ENCODE peak calls at places on chromosomes 5 and 9, in ten cellular contexts. M is Panc1, Y is HL-60, Q is AG04450, F is astrocyte, L is left ventricle myocardium inferior, B is OCI-LY7, N is right lobe of liver, W is heart right ventricle, E is colonic mucosa. S is an unnamed sample.
A peak's percentile ranks its signal among the peaks of the same experiment; 100 is the strongest.

GRCh38 chr9:133676450-133676849 is 40.3 kb downstream of the DBH start:
- DNase-seq in M (no peak), Y (no peak), Q (no peak), F (no peak), L (no peak), B (no peak), N (no peak), W (no peak), E (no peak), S (no peak)

GRCh38 chr5:74895906-74896305 is 29.7 kb upstream of the FAM169A start:
- DNase-seq in M (no peak), Y (no peak), Q (peak; percentile 11), F (peak; percentile 88), L (peak; percentile 77), B (no peak), N (peak; percentile 85), W (peak; percentile 46), E (no peak), S (no peak)

GRCh38 chr9:127398715-127399400 is 1.9 kb downstream of the SLC2A8 start:
- DNase-seq in M (no peak), Y (no peak), Q (no peak), F (no peak), L (no peak), B (no peak), N (no peak), W (no peak), E (no peak), S (no peak)

GRCh38 chr5:74201334-74202081 is 439.0 kb downstream of the ENC1 start:
- DNase-seq in M (peak; percentile 33), Y (no peak), Q (no peak), F (peak; percentile 76), L (peak; percentile 44), B (no peak), N (no peak), W (peak; percentile 38), E (no peak), S (no peak)

GRCh38 chr5:176446884-176447537 is 1.2 kb upstream of the FAF2 start:
- DNase-seq in M (no peak), Y (no peak), Q (no peak), F (no peak), L (no peak), B (no peak), N (no peak), W (no peak), E (peak; percentile 39), S (peak; percentile 77)

GRCh38 chr5:16774806-16775205 is 158.0 kb upstream of the RETREG1 start:
- DNase-seq in M (no peak), Y (no peak), Q (peak; percentile 77), F (no peak), L (no peak), B (no peak), N (no peak), W (no peak), E (no peak), S (no peak)

GRCh38 chr5:136457390-136458094 is 92.2 kb upstream of the TRPC7 start:
- DNase-seq in M (no peak), Y (no peak), Q (no peak), F (no peak), L (no peak), B (no peak), N (peak; percentile 78), W (no peak), E (no peak), S (no peak)

GRCh38 chr5:133316346-133317343 is 264.8 kb downstream of the HSPA4 start:
- DNase-seq in M (no peak), Y (no peak), Q (no peak), F (no peak), L (no peak), B (peak; percentile 14), N (no peak), W (no peak), E (no peak), S (no peak)

GRCh38 chr9:99377790-99378775 is 156.0 kb downstream of the SEC61B start:
- DNase-seq in M (no peak), Y (no peak), Q (no peak), F (peak; percentile 29), L (no peak), B (no peak), N (no peak), W (no peak), E (no peak), S (no peak)

GRCh38 chr5:137858223-137858916 is 9.3 kb upstream of the MYOT start:
- DNase-seq in M (no peak), Y (peak; percentile 3), Q (no peak), F (peak; percentile 27), L (no peak), B (no peak), N (no peak), W (no peak), E (no peak), S (no peak)

GRCh38 chr5:39132128-39132447 is 57.9 kb upstream of the RICTOR start:
- DNase-seq in M (no peak), Y (no peak), Q (no peak), F (no peak), L (no peak), B (no peak), N (no peak), W (no peak), E (no peak), S (no peak)

GRCh38 chr9:98374385-98375051 is 119.1 kb upstream of the TBC1D2 start:
- DNase-seq in M (no peak), Y (no peak), Q (peak; percentile 65), F (peak; percentile 92), L (no peak), B (no peak), N (no peak), W (no peak), E (peak; percentile 33), S (no peak)

GRCh38 chr5:84480873-84481637 is 96.4 kb upstream of the EDIL3 start:
- DNase-seq in M (no peak), Y (no peak), Q (no peak), F (peak; percentile 6), L (no peak), B (no peak), N (no peak), W (no peak), E (no peak), S (no peak)

GRCh38 chr5:100904259-100904822 is 1.3 kb upstream of the ST8SIA4 start:
- DNase-seq in M (no peak), Y (no peak), Q (no peak), F (no peak), L (no peak), B (peak; percentile 68), N (no peak), W (no peak), E (peak; percentile 24), S (no peak)

GRCh38 chr9:87336914-87337333 is 160.7 kb upstream of the DAPK1 start:
- DNase-seq in M (peak; percentile 10), Y (peak; percentile 2), Q (peak; percentile 38), F (peak; percentile 68), L (no peak), B (peak; percentile 71), N (no peak), W (no peak), E (peak; percentile 24), S (no peak)

GRCh38 chr5:127031147-127031862 is 947 bp upstream of the MARCHF3 start:
- DNase-seq in M (no peak), Y (no peak), Q (no peak), F (no peak), L (no peak), B (peak; percentile 29), N (peak; percentile 46), W (peak; percentile 36), E (no peak), S (no peak)

GRCh38 chr9:6926436-6926835 is 168.7 kb downstream of the KDM4C start:
- DNase-seq in M (no peak), Y (no peak), Q (no peak), F (no peak), L (no peak), B (no peak), N (no peak), W (no peak), E (no peak), S (no peak)

GRCh38 chr9:122197334-122197872 is 31.4 kb downstream of the LHX6 start:
- DNase-seq in M (no peak), Y (no peak), Q (no peak), F (no peak), L (no peak), B (no peak), N (no peak), W (no peak), E (peak; percentile 36), S (no peak)

GRCh38 chr5:21774791-21775190 is 1078.4 kb downstream of the CDH12 start:
- DNase-seq in M (peak; percentile 50), Y (no peak), Q (peak; percentile 36), F (peak; percentile 55), L (no peak), B (no peak), N (no peak), W (no peak), E (no peak), S (no peak)

GRCh38 chr5:751496-751895 is 33.0 kb downstream of the ZDHHC11B start:
- DNase-seq in M (no peak), Y (no peak), Q (no peak), F (no peak), L (no peak), B (no peak), N (no peak), W (no peak), E (peak; percentile 4), S (peak; percentile 16)
- H3K4me3 ChIP-seq in M (no peak overlapping the region), Y (no peak overlapping the region), Q (no peak overlapping the region), F (no peak overlapping the region), L (no peak overlapping the region), B (no peak overlapping the region), N (no peak overlapping the region), W (no peak overlapping the region), E (no peak overlapping the region), S (no peak overlapping the region)

GRCh38 chr5:43428034-43428712 is 16.0 kb upstream of the CCL28 start:
- DNase-seq in M (no peak), Y (no peak), Q (no peak), F (peak; percentile 83), L (no peak), B (no peak), N (no peak), W (no peak), E (no peak), S (no peak)
- TF ChIP-seq CTCF in M (no peak), Y (no peak), Q (no peak), F (no peak), L (no peak), B (no peak), N (no peak), W (no peak), E (no peak), S (no peak)

GRCh38 chr5:43040287-43041098 is at the start of gene ANXA2R:
- DNase-seq in M (peak; percentile 98), Y (no peak), Q (peak; percentile 91), F (peak; percentile 96), L (peak; percentile 85), B (peak; percentile 98), N (peak; percentile 82), W (peak; percentile 80), E (peak; percentile 94), S (peak; percentile 91)
- H3K27ac ChIP-seq in M (peak within 1 kb of the TSS; percentile 99), Y (peak within 1 kb of the TSS; percentile 100), Q (peak within 1 kb of the TSS; percentile 98), F (peak within 1 kb of the TSS; percentile 94), L (peak within 1 kb of the TSS; percentile 98), B (peak within 1 kb of the TSS; percentile 95), N (peak within 1 kb of the TSS; percentile 77), W (peak within 1 kb of the TSS; percentile 96), E (peak within 1 kb of the TSS; percentile 97), S (peak within 1 kb of the TSS; percentile 98)

DNA sequence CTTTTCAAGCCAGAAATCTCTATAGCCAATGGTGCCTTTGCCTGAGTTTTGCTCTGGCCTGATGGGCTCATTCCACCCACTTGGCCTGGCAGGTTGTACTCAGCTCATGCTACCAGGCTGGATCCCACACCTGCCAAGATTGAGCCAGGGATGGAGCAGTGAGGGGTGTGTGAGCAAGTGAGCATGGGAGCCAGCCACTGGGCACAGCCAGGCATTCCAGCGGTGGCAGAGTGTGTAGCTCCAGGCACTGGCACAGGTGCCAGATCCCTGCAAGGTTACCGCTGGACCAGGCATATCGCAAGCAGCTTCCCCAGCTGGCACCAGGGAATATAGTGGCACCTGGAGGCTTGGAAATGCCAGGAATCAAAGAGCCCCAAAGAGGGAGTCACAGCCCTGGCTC is 2395.6 kb upstream of the C9orf72 start:
- DNase-seq in M (no peak), Y (no peak), Q (no peak), F (no peak), L (no peak), B (no peak), N (no peak), W (no peak), E (no peak), S (peak; percentile 64)
- H3K4me3 ChIP-seq in M (no peak overlapping the region), Y (no peak overlapping the region), Q (no peak overlapping the region), F (no peak overlapping the region), L (no peak overlapping the region), B (no peak overlapping the region), N (no peak overlapping the region), W (no peak overlapping the region), E (no peak overlapping the region), S (no peak overlapping the region)